ENCODE peak calls at places on chromosomes 3 and 15, in four cellular contexts. E, I, H and S are unnamed samples.
A peak's percentile ranks its signal among the peaks of the same experiment; 100 is the strongest.

GRCh38 chr15:90059208-90059985 is 42.9 kb downstream of the IDH2 start:
- DNase-seq in E (peak; percentile 59), I (peak; percentile 69), H (peak; percentile 84), S (peak; percentile 90)

GRCh38 chr3:176286456-176287115 is 910.7 kb downstream of the TBL1XR1 start:
- DNase-seq in E (no peak), I (no peak), H (no peak), S (no peak)

GRCh38 chr15:95302809-95303208 is 1027.7 kb upstream of the NR2F2 start:
- DNase-seq in E (no peak), I (no peak), H (no peak), S (no peak)

GRCh38 chr15:73753250-73754130 is at the start of gene INSYN1:
- DNase-seq in E (no peak), I (peak; percentile 46), H (peak; percentile 47), S (no peak)

GRCh38 chr15:58115692-58116091 is 22.5 kb upstream of the AQP9 start:
- DNase-seq in E (no peak), I (no peak), H (no peak), S (no peak)

GRCh38 chr3:126111566-126112475 is 27.9 kb upstream of the SLC41A3 start:
- DNase-seq in E (peak; percentile 7), I (no peak), H (peak; percentile 23), S (no peak)

GRCh38 chr15:74384566-74385441 is 17.4 kb upstream of the CYP11A1 start:
- DNase-seq in E (no peak), I (no peak), H (no peak), S (peak; percentile 89)

GRCh38 chr15:28919201-28919627 is 33.4 kb downstream of the APBA2 start:
- DNase-seq in E (no peak), I (no peak), H (peak; percentile 47), S (peak; percentile 80)

GRCh38 chr3:118151164-118151563 is 883.5 kb downstream of the IGSF11 start:
- DNase-seq in E (no peak), I (no peak), H (no peak), S (no peak)

GRCh38 chr3:55492976-55493375 is 5.9 kb upstream of the WNT5A start:
- DNase-seq in E (no peak), I (no peak), H (no peak), S (no peak)

GRCh38 chr3:58135712-58136543 is 74.8 kb downstream of the DNASE1L3 start:
- DNase-seq in E (no peak), I (peak; percentile 90), H (no peak), S (no peak)

GRCh38 chr3:81302045-81302444 is 459.4 kb downstream of the GBE1 start:
- DNase-seq in E (no peak), I (peak; percentile 39), H (peak; percentile 31), S (peak; percentile 30)

GRCh38 chr3:57756022-57756527 is at the start of gene SLMAP:
- DNase-seq in E (peak; percentile 91), I (peak; percentile 98), H (peak; percentile 96), S (peak; percentile 98)

GRCh38 chr3:125010393-125010792 is 45.4 kb downstream of the HEG1 start:
- DNase-seq in E (no peak), I (no peak), H (no peak), S (no peak)

GRCh38 chr15:36370051-36370734 is 209.2 kb upstream of the CDIN1 start:
- DNase-seq in E (no peak), I (no peak), H (no peak), S (no peak)

GRCh38 chr3:138332472-138333073 is 2.9 kb upstream of the NME9 start:
- DNase-seq in E (no peak), I (no peak), H (no peak), S (no peak)

GRCh38 chr15:70111203-70112017 is 13.7 kb upstream of the TLE3 start:
- DNase-seq in E (no peak), I (peak; percentile 82), H (peak; percentile 87), S (no peak)

GRCh38 chr15:70200511-70200991 is 102.8 kb upstream of the TLE3 start:
- DNase-seq in E (no peak), I (no peak), H (no peak), S (no peak)

GRCh38 chr3:75101329-75102147 is 487.1 kb upstream of the CNTN3 start:
- DNase-seq in E (peak; percentile 11), I (no peak), H (peak; percentile 77), S (no peak)

GRCh38 chr3:182482692-182483091 is 310.6 kb upstream of the ATP11B start:
- DNase-seq in E (no peak), I (no peak), H (no peak), S (no peak)

GRCh38 chr15:60949034-60949977 is 279.8 kb downstream of the RORA start:
- DNase-seq in E (no peak), I (no peak), H (no peak), S (no peak)

GRCh38 chr15:31352283-31352880 is 25.7 kb downstream of the KLF13 start:
- DNase-seq in E (no peak), I (peak; percentile 62), H (no peak), S (peak; percentile 35)

GRCh38 chr3:186953011-186953487 is 22.7 kb downstream of the ST6GAL1 start:
- DNase-seq in E (no peak), I (no peak), H (no peak), S (peak; percentile 23)

GRCh38 chr15:67142142-67143092 is 77.0 kb downstream of the SMAD3 start:
- DNase-seq in E (no peak), I (peak; percentile 88), H (no peak), S (no peak)

GRCh38 chr3:182568206-182568605 is 225.1 kb upstream of the ATP11B start:
- DNase-seq in E (no peak), I (no peak), H (no peak), S (no peak)

GRCh38 chr3:189233225-189233858 is 61.6 kb downstream of the TPRG1 start:
- DNase-seq in E (no peak), I (peak; percentile 77), H (peak; percentile 69), S (peak; percentile 46)

GRCh38 chr3:189683576-189684255 is 52.5 kb downstream of the TP63 start:
- DNase-seq in E (no peak), I (no peak), H (no peak), S (no peak)

GRCh38 chr15:31238369-31238768 is 88.3 kb upstream of the KLF13 start:
- DNase-seq in E (no peak), I (no peak), H (no peak), S (no peak)

GRCh38 chr3:31937225-31937624 is 43.8 kb downstream of the OSBPL10 start:
- DNase-seq in E (no peak), I (no peak), H (no peak), S (no peak)
- TF ChIP-seq CTCF in E (no peak), I (no peak), H (no peak), S (no peak)

GRCh38 chr3:15708882-15709677 is 88.7 kb downstream of the ANKRD28 start:
- DNase-seq in E (no peak), I (no peak), H (no peak), S (no peak)

GRCh38 chr3:15713364-15713763 is 84.4 kb downstream of the ANKRD28 start:
- DNase-seq in E (no peak), I (no peak), H (no peak), S (no peak)

GRCh38 chr3:15711281-15711680 is 86.5 kb downstream of the ANKRD28 start:
- DNase-seq in E (no peak), I (no peak), H (no peak), S (no peak)

GRCh38 chr3:15703346-15703745 is 94.4 kb downstream of the ANKRD28 start:
- DNase-seq in E (no peak), I (no peak), H (no peak), S (no peak)

GRCh38 chr3:15707779-15708178 is 90.0 kb downstream of the ANKRD28 start:
- DNase-seq in E (no peak), I (no peak), H (no peak), S (no peak)
- TF ChIP-seq CTCF in E (no peak), I (no peak), H (no peak), S (no peak)

GRCh38 chr15:43370975-43371974 is at the start of the genes TUBGCP4 and ZSCAN29:
- DNase-seq in E (peak; percentile 71), I (peak; percentile 67), H (peak; percentile 94), S (peak; percentile 82)
- TF ChIP-seq CTCF in E (no peak), I (peak; percentile 19), H (peak; percentile 66), S (peak; percentile 42)

DNA sequence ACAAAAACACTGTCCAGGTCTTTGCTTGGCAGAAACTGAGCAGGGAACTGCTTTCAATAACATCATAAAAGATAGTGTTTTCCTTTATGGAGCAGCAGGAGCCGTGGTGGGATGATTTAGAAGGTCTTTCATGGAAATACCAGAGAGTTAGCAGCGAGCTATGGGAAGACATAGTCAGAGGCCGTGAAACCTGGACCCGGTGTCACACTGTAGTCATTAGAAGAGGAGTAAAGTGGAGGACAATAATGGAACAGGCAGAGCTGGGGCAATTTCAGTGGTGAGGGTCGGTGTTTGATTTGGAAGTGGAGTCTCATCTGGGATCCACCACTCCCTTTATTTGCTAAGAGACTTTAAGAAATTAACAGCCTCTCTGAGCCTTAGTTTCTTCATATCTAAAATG is 57.5 kb downstream of the GHSR start:
- DNase-seq in E (no peak), I (no peak), H (no peak), S (no peak)
- TF ChIP-seq CTCF in E (no peak), I (no peak), H (no peak), S (no peak)

DNA sequence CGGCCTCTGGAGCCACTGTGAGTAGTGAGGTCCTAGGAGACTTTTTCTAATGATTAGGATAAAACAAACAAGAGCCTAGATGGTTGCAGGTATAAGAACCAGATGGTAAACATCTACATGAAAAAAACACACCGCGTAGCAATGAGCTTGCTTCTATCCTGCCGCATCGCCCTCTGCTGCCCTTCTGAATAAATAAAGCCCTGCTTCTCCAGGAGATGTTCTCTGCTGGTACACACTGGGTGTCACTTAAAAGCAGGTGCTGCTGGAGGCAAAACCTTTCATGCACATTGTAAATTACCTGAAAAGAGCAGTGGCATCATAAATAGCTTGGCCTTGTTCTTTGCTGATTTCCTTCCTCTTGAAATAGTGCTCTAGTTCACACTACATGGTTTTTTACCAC is 164.4 kb upstream of the TOPAZ1 start:
- DNase-seq in E (no peak), I (no peak), H (no peak), S (peak; percentile 6)
- TF ChIP-seq CTCF in E (no peak), I (no peak), H (peak; percentile 47), S (no peak)

GRCh38 chr3:112117826-112118571 is 15.0 kb downstream of the GCSAM start:
- DNase-seq in E (no peak), I (peak; percentile 31), H (peak; percentile 37), S (no peak)
- TF ChIP-seq CTCF in E (no peak), I (no peak), H (peak; percentile 36), S (no peak)

GRCh38 chr15:39682366-39682765 is 100.3 kb downstream of the FSIP1 start:
- DNase-seq in E (no peak), I (no peak), H (no peak), S (no peak)
- TF ChIP-seq CTCF in E (no peak), I (no peak), H (no peak), S (no peak)